ENCODE peak calls at places on chromosomes 12 and 14, in four cellular contexts. P is left ventricle myocardium inferior, K is A549, F is ovary. E is an unnamed sample.

GRCh38 chr12:76236640-76237039 is 111.6 kb downstream of the BBS10 start:
- DNase-seq in P (no peak), K (peak), F (no peak), E (no peak)

GRCh38 chr12:84077692-84078091 is 834.9 kb downstream of the SLC6A15 start:
- DNase-seq in P (no peak), K (no peak), F (no peak), E (no peak)

GRCh38 chr12:7142057-7142644 is 12.0 kb downstream of the CLSTN3 start:
- DNase-seq in P (no peak), K (peak), F (peak), E (no peak)

GRCh38 chr14:102835959-102836358 is 58.7 kb downstream of the TRAF3 start:
- DNase-seq in P (no peak), K (no peak), F (no peak), E (no peak)

GRCh38 chr14:63212209-63212608 is 8.0 kb downstream of the RHOJ start:
- DNase-seq in P (no peak), K (no peak), F (no peak), E (no peak)

GRCh38 chr14:68977137-68977740 is 1.9 kb downstream of the ACTN1 start:
- DNase-seq in P (no peak), K (no peak), F (peak), E (no peak)

GRCh38 chr12:44286336-44286735 is 450.5 kb downstream of the TMEM117 start:
- DNase-seq in P (no peak), K (no peak), F (no peak), E (no peak)

GRCh38 chr12:77366616-77367015 is 301.2 kb upstream of the E2F7 start:
- DNase-seq in P (no peak), K (no peak), F (no peak), E (no peak)

GRCh38 chr14:102645746-102646440 is 53.4 kb downstream of the RCOR1 start:
- DNase-seq in P (no peak), K (no peak), F (no peak), E (no peak)

GRCh38 chr12:50218386-50218785 is 51.2 kb upstream of the CERS5 start:
- DNase-seq in P (no peak), K (no peak), F (no peak), E (no peak)

GRCh38 chr12:122356192-122356635 is 66.3 kb downstream of the CLIP1 start:
- DNase-seq in P (no peak), K (peak), F (no peak), E (no peak)

DNA sequence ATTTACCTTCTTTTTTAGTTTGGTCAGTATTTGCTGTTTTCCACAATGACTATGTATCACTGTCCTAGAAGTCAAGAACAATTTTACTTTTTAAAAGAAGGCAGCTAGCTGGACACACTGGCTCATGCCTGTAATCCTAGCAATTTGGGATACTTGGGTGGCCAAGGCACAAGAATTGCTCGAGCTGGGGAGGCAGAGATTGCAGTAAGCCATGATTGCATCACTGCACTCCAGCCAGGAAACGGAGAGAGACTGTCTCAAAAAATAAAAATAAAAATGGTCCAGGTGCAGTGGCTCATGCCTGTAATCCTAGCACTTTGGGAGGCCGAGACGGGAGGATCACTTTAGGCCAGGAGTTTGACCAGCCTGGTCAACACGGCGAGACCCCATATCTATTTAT is 28.3 kb downstream of the MDM1 start:
- DNase-seq in P (no peak), K (no peak), F (peak), E (peak)
- H3K27ac ChIP-seq in P (no peak), K (no peak), F (no peak), E (no peak)

GRCh38 chr14:75372260-75372659 is 55.6 kb upstream of the JDP2 start:
- DNase-seq in P (no peak), K (no peak), F (no peak), E (no peak)
- H3K4me3 ChIP-seq in P (no peak), K (no peak), F (no peak), E (no peak)

GRCh38 chr12:127125607-127126259 is 1141.2 kb upstream of the TMEM132C start:
- DNase-seq in P (no peak), K (peak), F (no peak), E (no peak)
- H3K27ac ChIP-seq in P (no peak), K (peak), F (no peak), E (no peak)

GRCh38 chr14:59359451-59360124 is 105.6 kb downstream of the GPR135 start:
- DNase-seq in P (no peak), K (no peak), F (no peak), E (no peak)
- H3K4me3 ChIP-seq in P (peak), K (no peak), F (no peak), E (peak)

E was measured in right atrium auricular region.